ENCODE peak calls at places on chromosome 21, in ten cellular contexts. R is activated CD4-positive, alpha-beta T cell treated with anti-CD3 and anti-CD28 coated beads for 36 hours; S is HTR-8/SVneo; D is adrenal gland; B is activated T-helper 2 cell treated with anti-CD3 and anti-CD28 coated beads, Interferon-gamma antibody, Interleukin-2, Interleukin-4, amounts not matched to agents 10 μg/mL and 5 μg/mL and 100 μg/mL, durations not matched to agents 14 hours and 24 hours and 36 hours; T is transverse colon; G is stimulated activated CD4-positive, alpha-beta T cell treated with anti-CD3 and anti-CD28 coated beads, Interleukin-1b, Interleukin-23, amount 100 ng/mL, for 4 hours; I is mucosa of gallbladder; U is iris pigment epithelial cell; V is caudate nucleus. H is an unnamed sample.

GRCh38 chr21:45001134-45002095 is 61.6 kb downstream of the SLX9 start:
- DNase-seq in R (peak; percentile 3), S (peak; percentile 45), D (peak; percentile 91), B (no peak), T (peak; percentile 63), G (no peak), I (peak; percentile 39), U (peak; percentile 54), V (peak; percentile 10), H (no peak)

GRCh38 chr21:28454978-28455600 is 537.6 kb downstream of the LTN1 start:
- DNase-seq in R (no peak), S (no peak), D (no peak), B (no peak), T (no peak), G (no peak), I (no peak), U (peak; percentile 36), V (no peak), H (no peak)

GRCh38 chr21:42672699-42673458 is 19.5 kb downstream of the PDE9A start:
- DNase-seq in R (no peak), S (peak; percentile 86), D (no peak), B (no peak), T (no peak), G (no peak), I (no peak), U (peak; percentile 95), V (no peak), H (no peak)

GRCh38 chr21:14987370-14988170 is 77.2 kb downstream of the NRIP1 start:
- DNase-seq in R (no peak), S (no peak), D (no peak), B (no peak), T (no peak), G (no peak), I (no peak), U (no peak), V (no peak), H (no peak)

GRCh38 chr21:46661211-46661625 is 25.7 kb downstream of the PRMT2 start:
- DNase-seq in R (peak; percentile 70), S (peak; percentile 56), D (peak; percentile 55), B (peak; percentile 31), T (peak; percentile 42), G (no peak), I (peak; percentile 49), U (peak; percentile 80), V (peak; percentile 46), H (peak; percentile 51)

GRCh38 chr21:27171704-27172103 is 204.8 kb upstream of the ADAMTS5 start:
- DNase-seq in R (no peak), S (no peak), D (no peak), B (no peak), T (no peak), G (no peak), I (no peak), U (peak; percentile 51), V (no peak), H (no peak)

GRCh38 chr21:15967661-15968060 is 237.9 kb downstream of the USP25 start:
- DNase-seq in R (no peak), S (peak; percentile 34), D (no peak), B (no peak), T (no peak), G (no peak), I (no peak), U (peak; percentile 49), V (no peak), H (no peak)

GRCh38 chr21:38965241-38965640 is 159.5 kb downstream of the ETS2 start:
- DNase-seq in R (no peak), S (no peak), D (no peak), B (no peak), T (no peak), G (no peak), I (no peak), U (peak; percentile 87), V (no peak), H (no peak)

GRCh38 chr21:43276811-43277210 is 108.0 kb downstream of the CRYAA start:
- DNase-seq in R (no peak), S (no peak), D (no peak), B (no peak), T (no peak), G (no peak), I (no peak), U (no peak), V (no peak), H (no peak)

GRCh38 chr21:44337941-44338895 is 972 bp downstream of the CFAP410 start:
- DNase-seq in R (peak; percentile 64), S (peak; percentile 65), D (peak; percentile 77), B (no peak), T (peak; percentile 70), G (no peak), I (peak; percentile 67), U (peak; percentile 45), V (peak; percentile 52), H (peak; percentile 70)

GRCh38 chr21:19553930-19554615 is 1150.5 kb upstream of the TMPRSS15 start:
- DNase-seq in R (no peak), S (no peak), D (no peak), B (no peak), T (no peak), G (no peak), I (no peak), U (no peak), V (no peak), H (no peak)

GRCh38 chr21:45542667-45543370 is 579 bp upstream of the SLC19A1 start:
- DNase-seq in R (peak; percentile 38), S (no peak), D (peak; percentile 42), B (peak; percentile 8), T (no peak), G (no peak), I (no peak), U (no peak), V (no peak), H (peak; percentile 27)

GRCh38 chr21:40714516-40714915 is 132.4 kb downstream of the DSCAM start:
- DNase-seq in R (no peak), S (no peak), D (no peak), B (no peak), T (no peak), G (no peak), I (no peak), U (no peak), V (no peak), H (no peak)

GRCh38 chr21:34649400-34649799 is 19.4 kb upstream of the CLIC6 start:
- DNase-seq in R (no peak), S (no peak), D (no peak), B (no peak), T (no peak), G (no peak), I (no peak), U (no peak), V (no peak), H (no peak)

GRCh38 chr21:18914570-18914969 is 511.0 kb upstream of the TMPRSS15 start:
- DNase-seq in R (no peak), S (no peak), D (no peak), B (no peak), T (no peak), G (no peak), I (no peak), U (no peak), V (no peak), H (no peak)

GRCh38 chr21:14630556-14631069 is 84.5 kb upstream of the SAMSN1 start:
- DNase-seq in R (no peak), S (no peak), D (no peak), B (no peak), T (no peak), G (no peak), I (no peak), U (no peak), V (no peak), H (no peak)

GRCh38 chr21:36274128-36274527 is 45.9 kb upstream of the MORC3 start:
- DNase-seq in R (no peak), S (no peak), D (no peak), B (no peak), T (no peak), G (no peak), I (no peak), U (no peak), V (no peak), H (no peak)